ENCODE peak calls at places on chromosomes 5 and 9, in seven cellular contexts. Y is left lung, T is pancreas, Q is WTC11, I is HFFc6, G is H9, M is lower leg skin. W is an unnamed sample.

GRCh38 chr5:77683171-77683732 is 44.7 kb upstream of the OTP start:
- DNase-seq in G (no peak), M (no peak), Y (no peak), T (no peak), I (no peak), Q (no peak), W (no peak)

GRCh38 chr9:37534901-37535300 is 41.3 kb downstream of the FBXO10 start:
- DNase-seq in M (no peak), G (no peak), Y (no peak), T (no peak), Q (no peak), I (no peak), W (no peak)

GRCh38 chr5:56501949-56502557 is 268.9 kb upstream of the ANKRD55 start:
- DNase-seq in Y (no peak), Q (no peak), G (no peak), M (no peak), I (no peak), T (no peak), W (no peak)

GRCh38 chr5:9423611-9424010 is 122.3 kb downstream of the SEMA5A start:
- DNase-seq in I (peak), Y (no peak), Q (no peak), M (no peak), G (no peak), T (no peak), W (no peak)

GRCh38 chr5:79011219-79011836 is 26.2 kb upstream of the ARSB start:
- DNase-seq in T (no peak), M (no peak), Q (no peak), G (no peak), I (peak), Y (no peak), W (no peak)

GRCh38 chr5:171340042-171340441 is 31.0 kb downstream of the TLX3 start:
- DNase-seq in T (no peak), I (no peak), Q (no peak), G (no peak), M (no peak), Y (no peak), W (no peak)

GRCh38 chr9:136740971-136741884 is 1.5 kb downstream of the LCN10 start:
- DNase-seq in G (no peak), Y (no peak), M (no peak), T (no peak), I (no peak), Q (no peak), W (no peak)

GRCh38 chr9:70480405-70480980 is 66.0 kb upstream of the KLF9 start:
- DNase-seq in M (peak), I (no peak), T (peak), G (no peak), Q (no peak), Y (peak), W (peak)

GRCh38 chr9:78280982-78281668 is 15.8 kb upstream of the PSAT1 start:
- DNase-seq in I (no peak), Q (no peak), T (peak), Y (peak), M (no peak), G (no peak), W (peak)

GRCh38 chr5:172683696-172684464 is 42.8 kb downstream of the NEURL1B start:
- DNase-seq in Y (no peak), T (no peak), I (no peak), Q (peak), G (peak), M (no peak), W (no peak)

GRCh38 chr9:129885670-129886106 is 50.4 kb downstream of the USP20 start:
- DNase-seq in Q (peak), M (peak), G (peak), T (peak), Y (peak), I (peak), W (peak)

GRCh38 chr9:129885018-129885669 is 49.9 kb downstream of the USP20 start:
- DNase-seq in Q (peak), T (peak), Y (peak), M (no peak), G (peak), I (no peak), W (peak)

GRCh38 chr9:129886226-129887174 is 51.2 kb downstream of the USP20 start:
- DNase-seq in T (no peak), M (no peak), I (no peak), G (peak), Y (no peak), Q (no peak), W (no peak)

GRCh38 chr9:129881547-129882324 is 46.5 kb downstream of the USP20 start:
- DNase-seq in Q (no peak), M (no peak), Y (no peak), I (no peak), G (no peak), T (no peak), W (no peak)

GRCh38 chr9:129884220-129885017 is 49.2 kb downstream of the USP20 start:
- DNase-seq in M (peak), T (peak), Q (peak), I (peak), Y (peak), G (peak), W (peak)
- TF ChIP-seq CTCF in M (no peak), T (no peak), Q (no peak), I (no peak), Y (no peak), G (no peak), W (no peak)

DNA sequence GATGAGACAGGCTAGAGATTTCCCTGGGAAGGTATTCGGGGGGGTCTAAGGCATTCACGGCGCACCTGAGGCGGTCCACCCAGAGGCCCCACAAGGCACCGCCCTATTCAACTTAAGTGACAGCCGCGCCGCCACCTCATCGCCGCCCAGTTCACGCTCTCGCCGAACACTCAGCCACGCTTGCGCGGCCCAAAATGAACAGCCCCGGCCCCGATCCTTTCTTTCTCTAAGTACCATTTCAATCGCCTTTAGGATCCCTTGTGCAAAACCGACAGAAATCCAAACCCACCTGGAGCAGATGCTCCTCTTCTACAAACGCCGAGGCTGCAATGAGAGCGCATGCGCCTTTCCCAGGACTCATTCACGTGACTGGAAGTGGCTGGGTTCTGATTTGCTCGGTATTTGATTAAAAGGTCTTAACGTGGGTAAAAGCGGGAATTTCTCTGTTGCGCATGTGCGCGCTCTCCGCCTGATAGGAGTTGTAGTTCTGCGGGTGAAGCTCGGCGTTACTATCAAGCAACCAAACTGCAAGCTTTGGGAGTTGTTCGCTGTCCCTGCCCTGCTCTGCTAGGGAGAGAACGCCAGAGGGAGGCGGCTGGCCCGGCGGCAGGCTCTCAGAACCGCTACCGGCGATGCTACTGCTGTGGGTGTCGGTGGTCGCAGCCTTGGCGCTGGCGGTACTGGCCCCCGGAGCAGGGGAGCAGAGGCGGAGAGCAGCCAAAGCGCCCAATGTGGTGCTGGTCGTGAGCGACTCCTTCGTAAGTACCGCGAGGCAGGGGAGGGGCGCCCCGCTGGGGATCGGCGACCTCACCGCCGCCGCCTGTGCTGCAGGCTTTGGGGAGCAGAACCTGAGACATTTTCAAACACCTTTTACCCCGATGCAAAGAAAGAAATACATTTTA is at the start of the genes ARSK and SKIC3:
- DNase-seq in G (peak), Q (peak), M (peak), I (peak), Y (peak), T (peak), W (peak)
- TF ChIP-seq CTCF in G (peak), Q (no peak), M (no peak), I (peak), Y (no peak), T (no peak), W (no peak)

GRCh38 chr5:6282360-6282759 is 96.0 kb downstream of the MED10 start:
- DNase-seq in G (no peak), Y (no peak), M (no peak), Q (no peak), T (no peak), I (no peak), W (no peak)

GRCh38 chr5:6286404-6286803 is 91.9 kb downstream of the MED10 start:
- DNase-seq in Y (no peak), M (no peak), Q (no peak), G (no peak), T (no peak), I (no peak), W (no peak)

GRCh38 chr5:6291961-6292360 is 86.4 kb downstream of the MED10 start:
- DNase-seq in I (no peak), M (no peak), Q (no peak), G (peak), T (no peak), Y (no peak), W (peak)

DNA sequence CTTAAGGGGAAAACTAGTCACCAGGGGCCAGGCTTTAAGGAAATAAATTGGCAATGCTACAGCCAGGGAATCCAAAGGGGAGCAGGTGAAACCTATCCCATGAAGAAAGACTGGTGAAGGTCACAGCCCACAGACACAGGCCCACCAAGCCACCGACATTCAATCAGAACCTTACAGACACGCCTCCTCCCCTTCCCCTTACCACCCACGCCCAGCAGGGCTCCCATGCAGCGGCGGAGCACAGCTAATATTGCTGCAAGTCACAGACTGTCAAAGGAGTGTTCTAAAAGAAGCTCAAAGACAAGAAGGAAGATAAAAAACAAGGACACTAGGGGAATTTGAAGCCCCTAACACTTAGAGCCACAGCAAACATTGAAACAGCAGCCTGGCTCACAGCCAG is 91.2 kb downstream of the MED10 start:
- DNase-seq in Q (no peak), Y (no peak), T (no peak), I (no peak), M (no peak), G (no peak), W (no peak)
- TF ChIP-seq CTCF in Q (no peak), Y (no peak), T (no peak), I (no peak), M (no peak), G (no peak), W (no peak)

GRCh38 chr5:1010181-1010510 is 1.5 kb downstream of the NKD2 start:
- DNase-seq in G (no peak), Q (no peak), Y (no peak), T (no peak), I (no peak), M (no peak), W (no peak)
- TF ChIP-seq CTCF in G (no peak), Q (no peak), Y (no peak), T (no peak), I (no peak), M (no peak), W (no peak)